ENCODE peak calls at places on chromosomes 1 and 21, in seven cellular contexts. J is activated naive CD4-positive, alpha-beta T cell; A is GM10248; M is naive B cell; U is NCI-H774; L is mesenchymal stem cell; E is activated CD8-positive, alpha-beta memory T cell treated with anti-CD3 and anti-CD28 coated beads, Interleukin-2, amount 50 U/mL, for 48 hours. D is an unnamed sample.
A peak's percentile ranks its signal among the peaks of the same experiment; 100 is the strongest.

GRCh38 chr1:10528066-10529014 is 53.6 kb downstream of the PEX14 start:
- DNase-seq in A (no peak), E (no peak), U (no peak), J (no peak), L (peak; percentile 91), M (no peak), D (no peak)

GRCh38 chr1:184366992-184367391 is 19.8 kb upstream of the C1orf21 start:
- DNase-seq in A (no peak), M (no peak), E (no peak), L (peak; percentile 26), U (no peak), J (no peak), D (no peak)

GRCh38 chr1:245869847-245870246 is 637.2 kb downstream of the SMYD3 start:
- DNase-seq in J (no peak), U (no peak), L (no peak), E (no peak), A (no peak), M (no peak), D (no peak)

GRCh38 chr1:207959141-207959825 is 48.4 kb upstream of the CD34 start:
- DNase-seq in E (peak; percentile 65), M (no peak), J (no peak), U (no peak), A (peak; percentile 27), L (peak; percentile 58), D (no peak)

GRCh38 chr1:173474097-173474779 is 2.9 kb upstream of the PRDX6 start:
- DNase-seq in M (no peak), A (no peak), E (no peak), L (peak; percentile 35), U (no peak), J (no peak), D (no peak)

GRCh38 chr1:156151093-156151688 is 2.2 kb upstream of the SEMA4A start:
- DNase-seq in L (peak; percentile 76), J (no peak), E (no peak), U (no peak), A (no peak), M (peak; percentile 39), D (no peak)

GRCh38 chr1:241847796-241848668 is at the start of gene EXO1:
- DNase-seq in U (peak; percentile 93), L (peak; percentile 94), M (peak; percentile 88), A (peak; percentile 93), E (peak; percentile 95), J (peak; percentile 82), D (peak; percentile 93)

GRCh38 chr1:236039736-236040670 is 24.9 kb downstream of the NID1 start:
- DNase-seq in M (no peak), A (no peak), E (no peak), J (no peak), L (peak; percentile 91), U (peak; percentile 74), D (no peak)

GRCh38 chr1:197027359-197027758 is 39.7 kb downstream of the F13B start:
- DNase-seq in L (peak; percentile 5), A (no peak), E (no peak), U (no peak), M (no peak), J (no peak), D (no peak)

GRCh38 chr21:27040738-27041137 is 73.8 kb upstream of the ADAMTS5 start:
- DNase-seq in U (no peak), E (no peak), M (no peak), L (no peak), J (no peak), A (no peak), D (no peak)

GRCh38 chr1:100767176-100767876 is 47.8 kb downstream of the VCAM1 start:
- DNase-seq in A (no peak), L (no peak), J (no peak), M (no peak), U (no peak), E (no peak), D (no peak)

D was measured in NCI-H2081 treated with DMSO at 0.1 percent for 48 hours.